ENCODE peak calls at places on chromosomes 11 and 22, in nine cellular contexts. B is tibial artery; X is cardiac muscle cell; P is brain microvascular endothelial cell; Z is WERI-Rb-1; D is neural progenitor cell; H is GM23248; L is foreskin keratinocyte; Q is CD8-positive, alpha-beta memory T cell. I is an unnamed sample. For H3K27me3, the result is how much of the 10 kb centered on the place peaks cover.

GRCh38 chr11:370087-370941 is 1.0 kb downstream of the B4GALNT4 start:
- DNase-seq in P (no peak), H (no peak), B (no peak), D (peak), Q (no peak), L (no peak), X (peak), Z (no peak), I (no peak)

GRCh38 chr22:37337204-37337943 is 55.1 kb downstream of the CYTH4 start:
- DNase-seq in H (peak), P (no peak), B (no peak), D (no peak), Z (no peak), L (no peak), X (no peak), Q (no peak), I (no peak)

GRCh38 chr11:7348432-7349298 is 97.0 kb downstream of the SYT9 start:
- DNase-seq in X (peak), Q (no peak), L (no peak), Z (peak), P (no peak), H (peak), D (peak), B (no peak), I (no peak)

GRCh38 chr11:61480936-61481335 is 27.6 kb upstream of the LRRC10B start:
- DNase-seq in Q (no peak), X (peak), L (no peak), H (no peak), D (peak), B (no peak), Z (peak), P (peak), I (no peak)

GRCh38 chr11:74648894-74649293 is 56.5 kb downstream of the POLD3 start:
- DNase-seq in P (no peak), L (no peak), Q (no peak), Z (no peak), X (no peak), D (no peak), B (no peak), H (peak), I (no peak)

GRCh38 chr11:130726647-130727046 is 189.6 kb downstream of the SNX19 start:
- DNase-seq in Q (no peak), B (no peak), X (no peak), P (no peak), D (no peak), Z (no peak), L (no peak), H (no peak), I (no peak)

GRCh38 chr22:17266261-17266971 is 47.2 kb upstream of the ADA2 start:
- DNase-seq in D (peak), L (no peak), Z (peak), H (no peak), Q (no peak), B (no peak), X (peak), P (no peak), I (peak)

GRCh38 chr11:116791002-116791812 is 472 bp downstream of the APOA5 start:
- DNase-seq in X (peak), P (peak), D (peak), Z (peak), B (peak), Q (peak), L (no peak), H (peak), I (peak)

GRCh38 chr11:62456630-62457029 is 37.8 kb downstream of the SCGB1A1 start:
- DNase-seq in H (no peak), P (no peak), Q (no peak), X (no peak), L (no peak), D (no peak), B (no peak), Z (no peak), I (no peak)

GRCh38 chr11:3927129-3927796 is 71.8 kb downstream of the STIM1 start:
- DNase-seq in B (no peak), H (no peak), L (no peak), X (no peak), P (no peak), D (no peak), Z (no peak), Q (no peak), I (no peak)

GRCh38 chr11:5004429-5005274 is 10.0 kb downstream of the OR51L1 start:
- DNase-seq in D (peak), H (peak), X (peak), L (peak), Z (peak), B (no peak), P (peak), Q (no peak), I (no peak)

GRCh38 chr22:28034760-28035401 is 115.8 kb upstream of the PITPNB start:
- DNase-seq in B (peak), P (peak), X (peak), D (no peak), Q (no peak), Z (no peak), H (peak), L (no peak), I (peak)

GRCh38 chr11:29484548-29484947 is 532.3 kb downstream of the KCNA4 start:
- DNase-seq in X (no peak), Q (no peak), B (no peak), D (no peak), P (no peak), L (no peak), Z (no peak), H (peak), I (no peak)

GRCh38 chr22:47316020-47316419 is 553.6 kb downstream of the TBC1D22A start:
- DNase-seq in D (no peak), X (no peak), Q (no peak), H (no peak), Z (peak), P (no peak), L (no peak), B (no peak), I (no peak)

GRCh38 chr11:61736310-61736709 is 16.1 kb upstream of the MYRF start:
- DNase-seq in X (no peak), B (no peak), P (no peak), Q (no peak), H (no peak), L (no peak), D (no peak), Z (no peak), I (no peak)

GRCh38 chr11:13229675-13230359 is 47.8 kb upstream of the BMAL1 start:
- DNase-seq in Z (no peak), Q (no peak), D (no peak), X (no peak), H (peak), B (peak), P (no peak), L (no peak), I (no peak)

GRCh38 chr11:45041556-45041955 is 90.9 kb upstream of the TP53I11 start:
- DNase-seq in L (no peak), B (no peak), P (no peak), D (peak), Q (no peak), X (no peak), Z (no peak), H (no peak), I (no peak)

GRCh38 chr22:39223091-39223710 is 21.6 kb downstream of the PDGFB start:
- DNase-seq in P (no peak), X (no peak), Z (no peak), L (no peak), H (no peak), D (peak), Q (no peak), B (no peak), I (no peak)

GRCh38 chr11:130175898-130176297 is 16.3 kb downstream of the ST14 start:
- DNase-seq in B (no peak), P (no peak), Z (no peak), L (no peak), H (no peak), D (no peak), Q (no peak), X (no peak), I (no peak)

GRCh38 chr11:36478700-36479329 is 31.3 kb downstream of the TRAF6 start:
- DNase-seq in D (peak), P (peak), Z (peak), H (peak), L (no peak), Q (peak), X (peak), B (no peak), I (no peak)

GRCh38 chr11:43567396-43567975 is 113.1 kb upstream of the HSD17B12 start:
- DNase-seq in D (peak), X (peak), P (no peak), Z (no peak), Q (no peak), B (no peak), H (peak), L (no peak), I (no peak)

GRCh38 chr22:49618689-49618953 is 209.1 kb downstream of the BRD1 start:
- DNase-seq in Z (no peak), P (no peak), H (no peak), D (no peak), X (no peak), L (no peak), B (peak), Q (no peak), I (no peak)

GRCh38 chr22:29078869-29079207 is 6.0 kb downstream of the KREMEN1 start:
- DNase-seq in Q (no peak), Z (no peak), B (no peak), D (no peak), P (no peak), X (no peak), L (no peak), H (no peak), I (no peak)

GRCh38 chr22:38214248-38215056 is 12.7 kb downstream of the MAFF start:
- DNase-seq in X (peak), L (no peak), D (peak), H (peak), B (peak), Z (no peak), P (no peak), Q (peak), I (no peak)

GRCh38 chr11:99098751-99099150 is 78.0 kb downstream of the CNTN5 start:
- DNase-seq in P (no peak), B (no peak), X (no peak), L (no peak), Z (no peak), H (no peak), D (no peak), Q (no peak), I (no peak)

GRCh38 chr22:33513388-33514336 is 406.6 kb downstream of the LARGE1 start:
- DNase-seq in L (peak), Q (no peak), H (peak), P (peak), B (no peak), Z (no peak), D (no peak), X (no peak), I (no peak)

GRCh38 chr11:59207988-59208432 is 4.7 kb downstream of the MPEG1 start:
- DNase-seq in P (peak), Z (no peak), D (peak), X (peak), H (peak), Q (peak), B (no peak), L (no peak), I (no peak)

GRCh38 chr11:57301711-57302423 is 22.9 kb downstream of the TNKS1BP1 start:
- DNase-seq in X (no peak), D (no peak), H (no peak), Z (no peak), B (peak), L (no peak), P (no peak), Q (no peak), I (no peak)

GRCh38 chr11:59728913-59729312 is 15.3 kb upstream of the OR10V1 start:
- DNase-seq in B (no peak), L (no peak), Z (no peak), D (no peak), X (no peak), H (no peak), Q (no peak), P (no peak), I (no peak)

GRCh38 chr22:46294784-46295183 is 1.9 kb upstream of the GTSE1 start:
- DNase-seq in D (no peak), X (no peak), L (no peak), B (no peak), H (no peak), Z (no peak), Q (no peak), P (no peak), I (no peak)

GRCh38 chr22:46299101-46299500 is 2.4 kb downstream of the GTSE1 start:
- DNase-seq in L (no peak), P (no peak), D (no peak), X (no peak), H (no peak), B (no peak), Z (no peak), Q (no peak), I (no peak)

GRCh38 chr22:46295277-46295971 is 1.2 kb upstream of the GTSE1 start:
- DNase-seq in L (no peak), Q (no peak), P (no peak), D (no peak), Z (peak), X (no peak), B (no peak), H (peak), I (no peak)

GRCh38 chr22:46296257-46297150 is at the start of gene GTSE1:
- DNase-seq in D (peak), B (peak), H (peak), Q (peak), Z (peak), L (peak), P (peak), X (peak), I (peak)

DNA sequence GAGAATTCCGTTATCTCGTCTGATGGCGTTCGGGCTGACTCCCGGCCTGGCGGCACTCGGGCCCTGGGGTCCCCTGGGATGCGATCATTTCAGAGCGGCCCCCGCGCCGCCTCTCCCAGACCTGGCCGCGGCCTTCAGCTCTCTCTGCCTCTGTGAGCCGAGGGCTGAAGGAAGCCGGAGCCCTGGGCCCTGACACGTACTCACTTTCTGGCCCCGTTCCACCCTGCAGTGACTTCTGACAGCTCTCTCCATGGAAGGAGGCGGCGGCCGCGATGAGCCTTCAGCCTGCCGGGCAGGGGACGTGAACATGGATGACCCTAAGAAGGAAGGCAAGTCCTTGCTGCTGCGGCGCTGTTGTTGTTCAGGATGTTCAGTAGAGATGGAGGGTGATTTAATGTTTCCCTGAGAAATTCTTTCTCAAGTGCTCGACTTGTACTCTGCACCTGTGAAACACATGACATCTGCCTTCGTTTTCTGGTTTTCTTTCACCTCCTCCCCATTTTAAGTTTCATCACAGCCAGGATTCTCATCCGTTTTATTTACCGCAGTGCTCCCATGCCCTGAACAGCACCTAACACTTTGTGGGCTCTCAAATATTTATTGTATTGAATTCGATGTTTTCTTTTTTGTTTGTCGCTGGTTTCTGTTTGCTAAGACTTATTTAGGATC is 615 bp downstream of the GTSE1 start:
- DNase-seq in D (peak), Z (peak), B (no peak), H (peak), P (peak), Q (no peak), X (peak), L (no peak), I (no peak)
- H3K27me3 ChIP-seq in D (under half), Z (under half), B (under half), H (under half), P (under half), Q (under half), X (under half), L (under half), I (under half)

DNA sequence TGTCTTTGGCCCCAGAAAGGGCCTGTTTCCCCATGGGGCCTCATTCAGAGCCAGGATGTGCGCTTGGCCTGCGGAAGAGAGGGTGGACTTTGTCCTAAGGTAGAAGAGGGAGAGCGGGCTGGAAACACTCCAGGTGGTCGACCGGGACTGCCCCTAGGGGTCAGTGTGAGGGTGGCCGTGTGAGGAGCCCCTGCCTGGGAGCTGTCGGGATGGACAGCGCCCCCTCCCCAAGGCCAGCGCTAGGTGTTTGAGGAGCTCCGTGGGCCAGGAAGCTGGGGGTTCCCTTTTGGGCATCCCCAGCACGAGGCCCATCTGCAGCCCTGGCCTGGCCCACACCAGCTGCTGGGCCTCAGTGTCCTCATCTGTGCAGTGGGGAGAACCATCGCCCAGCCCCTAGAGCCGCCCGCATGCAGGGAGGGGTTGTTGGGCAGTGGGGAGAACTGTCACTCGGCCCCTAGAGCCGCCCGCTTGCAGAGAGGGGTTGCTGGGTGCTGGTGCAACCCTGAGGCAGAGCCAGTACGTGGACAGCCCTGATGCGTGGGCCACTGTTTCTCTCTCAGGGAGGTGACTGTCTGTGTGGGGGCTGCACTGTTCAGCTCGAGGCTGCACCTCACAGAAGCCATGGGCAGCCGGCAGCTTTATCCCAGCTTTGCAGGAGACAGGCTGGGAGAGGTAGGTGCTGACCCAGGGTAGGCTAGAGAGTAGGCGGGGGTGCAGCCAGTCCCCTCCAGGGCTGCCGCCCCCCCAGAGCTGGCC is 1319.9 kb downstream of the BRD1 start:
- DNase-seq in L (no peak), P (no peak), B (no peak), X (no peak), H (no peak), Z (no peak), Q (no peak), D (no peak), I (no peak)
- H3K27me3 ChIP-seq in L (under half), P (under half), B (under half), X (under half), H (under half), Z (under half), Q (under half), D (under half), I (under half)

DNA sequence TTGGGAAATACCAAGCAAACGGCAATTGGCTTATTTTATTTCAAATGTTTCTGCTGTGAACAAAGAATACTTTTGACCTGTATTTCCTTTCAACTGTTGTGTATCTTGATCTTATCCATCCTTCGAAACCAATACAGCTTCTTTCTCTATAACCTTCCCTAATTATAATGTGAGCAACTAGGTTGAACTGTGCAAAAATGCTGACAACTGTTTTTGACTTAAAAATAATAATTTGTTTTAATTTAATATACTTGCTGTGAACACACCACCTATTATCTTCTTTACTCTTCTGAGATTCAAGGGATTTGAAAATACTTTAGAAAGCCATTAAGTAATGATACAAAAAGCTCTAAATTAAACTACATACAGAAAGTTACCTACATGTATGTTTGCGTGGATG is 682.5 kb upstream of the CCDC179 start:
- DNase-seq in D (no peak), P (no peak), Q (no peak), X (no peak), B (no peak), Z (no peak), L (no peak), H (no peak), I (no peak)
- H3K27me3 ChIP-seq in D (under half), P (under half), Q (under half), X (under half), B (under half), Z (under half), L (under half), H (under half), I (under half)

GRCh38 chr11:27437824-27438594 is 34.6 kb downstream of the LGR4 start:
- DNase-seq in L (no peak), Q (no peak), P (no peak), B (no peak), Z (no peak), H (peak), X (no peak), D (no peak), I (no peak)
- H3K27me3 ChIP-seq in L (under half), Q (under half), P (under half), B (under half), Z (under half), H (under half), X (under half), D (under half), I (under half)

DNA sequence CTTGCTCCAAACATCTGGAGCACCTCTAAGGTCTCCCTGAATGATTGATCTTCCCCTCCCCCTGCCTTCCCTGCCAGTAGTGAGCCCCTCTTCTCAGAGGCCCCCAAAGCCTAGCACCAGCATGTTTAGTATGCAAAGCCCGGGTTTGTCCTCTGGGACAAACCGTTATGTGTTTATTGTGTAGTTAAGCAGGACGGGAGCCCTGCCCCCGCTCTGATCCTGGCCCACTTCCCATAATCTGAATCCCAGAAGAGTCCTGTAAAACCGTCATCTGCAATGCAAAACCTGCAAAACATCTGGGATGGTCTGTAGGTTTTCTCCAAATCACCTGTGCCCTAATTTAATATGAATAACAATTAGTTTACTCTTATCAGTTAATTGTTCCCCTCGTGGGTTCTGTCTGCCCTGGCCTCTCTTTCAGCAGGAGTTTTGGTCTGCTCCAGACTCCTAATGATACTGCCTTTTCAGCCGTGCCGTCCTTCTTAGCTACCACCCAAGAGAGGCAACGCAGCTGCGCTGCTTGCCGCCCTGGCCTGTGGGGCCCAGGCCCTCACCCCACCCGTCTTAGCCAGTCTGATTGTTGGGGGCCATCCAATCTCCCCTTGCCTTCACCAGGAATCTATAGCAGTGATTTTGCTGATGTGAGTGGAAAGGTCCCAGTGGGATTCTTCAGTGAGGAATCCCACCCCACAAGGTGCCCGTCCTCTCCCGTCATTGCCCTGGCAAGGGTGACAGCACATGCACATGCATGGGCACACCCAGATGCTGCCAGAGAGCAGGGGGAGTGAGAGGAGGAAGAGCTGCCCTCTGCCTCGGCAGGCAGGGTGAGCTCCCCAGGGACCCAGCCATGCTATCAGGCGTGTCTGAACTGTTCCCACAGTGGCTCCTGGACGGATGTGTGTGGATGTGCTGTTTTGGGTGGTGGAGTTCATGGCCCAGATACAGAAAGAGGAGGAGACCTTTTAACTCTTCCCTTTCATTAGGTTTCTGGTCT is 3.0 kb upstream of the B3GAT1 start:
- DNase-seq in D (peak), B (no peak), Z (no peak), Q (no peak), H (no peak), L (no peak), X (no peak), P (no peak), I (no peak)
- H3K27me3 ChIP-seq in D (under half), B (under half), Z (half or more), Q (under half), H (under half), L (half or more), X (half or more), P (under half), I (half or more)